ENCODE peak calls at places on chromosomes 5 and 9, in nine cellular contexts. E, H, I, R, Y, Q, J, A and F are unnamed samples.

GRCh38 chr5:37437716-37438115 is 58.6 kb downstream of the WDR70 start:
- DNase-seq in E (no peak), H (no peak), I (no peak), R (no peak), Y (no peak), Q (peak), J (no peak), A (no peak), F (peak)

GRCh38 chr9:12916037-12916436 is 141.2 kb downstream of the LURAP1L start:
- DNase-seq in E (peak), H (no peak), I (no peak), R (no peak), Y (no peak), Q (peak), J (no peak), A (no peak), F (peak)

GRCh38 chr9:134855900-134856377 is 24.7 kb upstream of the FCN2 start:
- DNase-seq in E (no peak), H (no peak), I (no peak), R (no peak), Y (no peak), Q (no peak), J (no peak), A (no peak), F (no peak)

GRCh38 chr9:131641618-131642495 is 96.5 kb downstream of the PRRT1B start:
- DNase-seq in E (peak), H (no peak), I (no peak), R (peak), Y (no peak), Q (no peak), J (no peak), A (no peak), F (no peak)

GRCh38 chr9:112866662-112867274 is 23.9 kb downstream of the SLC46A2 start:
- DNase-seq in E (no peak), H (no peak), I (no peak), R (peak), Y (no peak), Q (peak), J (no peak), A (no peak), F (peak)

GRCh38 chr5:32455311-32455710 is 10.8 kb upstream of the ZFR start:
- DNase-seq in E (no peak), H (no peak), I (no peak), R (no peak), Y (no peak), Q (no peak), J (no peak), A (no peak), F (no peak)

GRCh38 chr9:129182625-129183494 is 4.8 kb upstream of the IER5L start:
- DNase-seq in E (no peak), H (no peak), I (no peak), R (peak), Y (no peak), Q (peak), J (no peak), A (no peak), F (no peak)

GRCh38 chr9:20683351-20684034 is 566 bp upstream of the FOCAD start:
- DNase-seq in E (peak), H (no peak), I (no peak), R (peak), Y (no peak), Q (peak), J (peak), A (peak), F (peak)

GRCh38 chr9:86322973-86323644 is 31.1 kb downstream of the TUT7 start:
- DNase-seq in E (peak), H (no peak), I (no peak), R (no peak), Y (no peak), Q (peak), J (no peak), A (no peak), F (peak)